ENCODE peak calls at places on chromosomes 5 and 9, in nine cellular contexts. B is heart right ventricle, Z is hepatocyte, O is upper lobe of left lung, G is OCI-LY7, Q is uterus, S is right lobe of liver, F is SK-N-SH, A is tibial artery. Y is an unnamed sample. For H3K4me1, the result is how much of the 10 kb centered on the place peaks cover.

GRCh38 chr5:34656001-34656699 is at the start of gene RAI14:
- DNase-seq in Q (peak), O (peak), Z (peak), A (peak), B (peak), F (peak), G (no peak), S (peak), Y (peak)

GRCh38 chr9:109759584-109759983 is 20.4 kb upstream of the PALM2AKAP2 start:
- DNase-seq in F (no peak), O (no peak), S (no peak), Q (no peak), Z (no peak), A (no peak), G (no peak), B (no peak), Y (no peak)

GRCh38 chr5:52746539-52746938 is 41.2 kb upstream of the ITGA1 start:
- DNase-seq in S (no peak), O (no peak), A (no peak), B (no peak), Q (no peak), F (no peak), G (no peak), Z (no peak), Y (no peak)

GRCh38 chr5:142978726-142979125 is 208.5 kb downstream of the ARHGAP26 start:
- DNase-seq in Q (no peak), S (no peak), Z (no peak), A (no peak), F (no peak), G (no peak), O (no peak), B (no peak), Y (no peak)

GRCh38 chr5:174837919-174838902 is 113.8 kb downstream of the MSX2 start:
- DNase-seq in Q (peak), F (peak), Z (peak), G (no peak), S (no peak), B (no peak), A (peak), O (no peak), Y (no peak)

GRCh38 chr5:109453251-109453650 is 43.5 kb upstream of the PJA2 start:
- DNase-seq in S (no peak), Z (no peak), O (no peak), G (no peak), B (no peak), A (no peak), Q (no peak), F (no peak), Y (no peak)

GRCh38 chr5:139967353-139967752 is 75.7 kb downstream of the NRG2 start:
- DNase-seq in G (no peak), Q (no peak), A (no peak), B (no peak), Z (no peak), F (no peak), S (no peak), O (peak), Y (no peak)

GRCh38 chr5:78377718-78378105 is 17.3 kb downstream of the SCAMP1 start:
- DNase-seq in O (no peak), S (no peak), A (no peak), F (no peak), G (no peak), Q (no peak), B (no peak), Z (no peak), Y (no peak)

GRCh38 chr5:95711501-95712346 is 19.4 kb upstream of the RHOBTB3 start:
- DNase-seq in G (no peak), Q (no peak), S (no peak), O (no peak), A (no peak), B (no peak), Z (no peak), F (no peak), Y (no peak)

GRCh38 chr5:139698461-139699146 is 50.5 kb downstream of the CXXC5 start:
- DNase-seq in G (peak), Z (peak), F (peak), B (peak), Q (peak), S (no peak), A (peak), O (no peak), Y (peak)

GRCh38 chr9:106479679-106480078 is 383.3 kb upstream of the ZNF462 start:
- DNase-seq in O (no peak), A (no peak), Z (no peak), B (no peak), S (no peak), F (no peak), G (no peak), Q (no peak), Y (no peak)

GRCh38 chr9:132020272-132020671 is 59.4 kb downstream of the MED27 start:
- DNase-seq in Z (peak), Q (no peak), A (no peak), B (no peak), O (no peak), F (no peak), G (no peak), S (no peak), Y (no peak)

GRCh38 chr5:115068239-115069086 is 101.2 kb downstream of the TRIM36 start:
- DNase-seq in B (no peak), S (no peak), A (no peak), O (peak), G (no peak), Z (no peak), F (no peak), Q (no peak), Y (peak)

GRCh38 chr5:88813805-88814584 is 69.0 kb downstream of the MEF2C start:
- DNase-seq in A (no peak), G (no peak), F (no peak), Z (no peak), Q (no peak), O (no peak), S (no peak), B (no peak), Y (no peak)
- H3K4me1 ChIP-seq in A (under half), G (under half), F (under half), Z (under half), Q (under half), O (under half), S (under half), B (under half), Y (under half)

GRCh38 chr9:35510745-35511428 is 21.0 kb downstream of the RUSC2 start:
- DNase-seq in B (peak), Q (peak), Z (peak), S (no peak), F (no peak), A (peak), O (peak), G (no peak), Y (no peak)
- H3K4me3 ChIP-seq in B (peak), Q (no peak), Z (no peak), S (no peak), F (peak), A (no peak), O (no peak), G (no peak), Y (no peak)

GRCh38 chr5:136016945-136017530 is 11.8 kb upstream of the TGFBI start:
- DNase-seq in G (no peak), B (no peak), O (no peak), Q (no peak), F (no peak), S (no peak), A (no peak), Z (no peak), Y (peak)

GRCh38 chr5:136020383-136021015 is 8.3 kb upstream of the TGFBI start:
- DNase-seq in F (peak), Q (peak), S (peak), Z (peak), B (no peak), G (no peak), A (no peak), O (peak), Y (peak)

GRCh38 chr5:136020001-136020382 is 8.8 kb upstream of the TGFBI start:
- DNase-seq in Q (no peak), S (no peak), O (no peak), A (no peak), Z (no peak), B (no peak), G (no peak), F (no peak), Y (no peak)

GRCh38 chr5:136021016-136021405 is 7.8 kb upstream of the TGFBI start:
- DNase-seq in A (no peak), B (no peak), S (no peak), F (no peak), G (no peak), O (no peak), Q (no peak), Z (no peak), Y (no peak)

GRCh38 chr5:136018814-136019777 is 9.7 kb upstream of the TGFBI start:
- DNase-seq in O (no peak), S (peak), F (peak), B (peak), Z (peak), G (no peak), A (peak), Q (peak), Y (peak)
- TF ChIP-seq CTCF in O (no peak), S (peak), F (peak), B (peak), Z (peak), G (no peak), A (peak), Q (no peak), Y (peak)

DNA sequence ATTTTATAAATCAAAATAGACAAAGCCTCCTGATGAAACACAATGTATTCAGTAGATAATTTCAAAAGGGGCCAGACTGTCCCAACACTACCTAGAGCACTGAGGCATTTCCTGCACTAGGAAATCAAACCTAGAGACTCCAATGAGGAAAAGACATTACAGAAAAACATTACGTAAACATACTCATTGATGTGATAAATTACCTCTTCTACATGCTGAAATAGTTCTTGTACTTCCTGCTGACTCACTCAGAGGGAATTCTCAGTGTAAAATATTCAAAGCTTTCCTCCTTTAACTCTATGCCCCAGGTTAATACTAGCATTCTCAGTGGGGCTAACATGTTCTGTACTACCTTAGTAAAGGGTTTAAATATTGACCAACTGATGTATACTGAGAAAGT is 178.0 kb downstream of the ESM1 start:
- DNase-seq in Q (no peak), Z (peak), B (no peak), A (no peak), F (no peak), S (no peak), O (no peak), G (no peak), Y (no peak)
- H3K4me1 ChIP-seq in Q (under half), Z (under half), B (under half), A (under half), F (under half), S (under half), O (under half), G (under half), Y (under half)

DNA sequence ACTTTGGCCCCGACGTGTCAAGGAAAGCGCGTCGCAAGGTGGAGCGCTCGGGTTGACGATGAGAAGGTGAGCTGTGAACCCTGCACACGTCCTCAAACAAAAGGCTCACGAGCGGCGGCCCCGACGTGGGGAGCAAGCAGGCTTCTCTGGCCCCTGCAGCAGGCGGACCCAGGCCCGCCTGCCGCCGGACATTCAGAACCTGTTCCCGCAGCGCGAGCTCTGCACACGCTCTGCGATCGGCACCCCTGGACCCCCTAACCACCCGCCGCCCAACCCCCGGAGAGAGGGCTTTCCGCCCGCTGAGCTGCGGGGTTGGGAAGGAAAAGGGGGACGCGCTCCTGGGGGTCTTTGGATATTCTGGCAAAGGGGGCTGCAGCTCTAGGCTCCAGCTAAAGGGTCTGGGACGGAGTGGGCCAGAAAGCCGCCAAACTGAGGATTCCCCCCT is 1.2 kb downstream of the FBN2 start:
- DNase-seq in Q (no peak), Z (peak), G (no peak), O (no peak), S (no peak), F (peak), B (no peak), A (no peak), Y (no peak)
- H3K4me3 ChIP-seq in Q (peak), Z (peak), G (no peak), O (peak), S (peak), F (peak), B (peak), A (peak), Y (no peak)

DNA sequence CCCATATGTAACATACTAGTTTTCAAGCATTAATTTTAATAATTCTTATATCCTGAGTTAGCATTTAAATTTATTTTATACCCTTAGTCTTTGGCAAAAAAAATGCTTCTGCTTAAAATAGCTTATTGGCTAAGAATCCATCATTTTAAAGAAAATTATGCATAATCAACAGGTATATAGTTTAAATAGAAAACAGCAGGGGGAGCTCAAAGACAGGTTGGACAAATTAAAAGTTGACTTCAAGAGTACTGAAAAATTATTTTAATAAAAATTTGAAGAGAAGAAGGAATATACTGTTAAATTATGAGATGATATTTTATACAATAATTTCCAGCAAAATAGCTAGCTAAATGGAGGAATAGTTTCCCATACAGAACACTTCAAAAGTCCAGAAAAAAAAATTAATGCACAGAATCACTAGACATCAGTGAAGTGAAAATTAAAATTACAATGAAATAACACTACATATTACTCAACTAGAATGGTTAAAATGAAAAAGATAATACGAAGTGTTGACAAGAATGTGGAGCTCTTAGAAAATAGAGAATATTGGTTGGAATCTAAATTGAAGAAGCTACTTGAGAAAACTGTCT is 387.1 kb downstream of the PDE4D start:
- DNase-seq in F (no peak), G (peak), B (no peak), S (no peak), Q (no peak), O (no peak), A (no peak), Z (peak), Y (no peak)
- TF ChIP-seq CTCF in F (peak), G (peak), B (peak), S (peak), Q (peak), O (no peak), A (peak), Z (peak), Y (peak)

GRCh38 chr5:134534058-134534725 is 8.7 kb downstream of the JADE2 start:
- DNase-seq in S (no peak), Z (no peak), G (no peak), F (no peak), A (no peak), Q (no peak), B (no peak), O (no peak), Y (no peak)
- H3K4me1 ChIP-seq in S (under half), Z (under half), G (under half), F (under half), A (half or more), Q (under half), B (under half), O (under half), Y (under half)

GRCh38 chr9:36276254-36276653 is 18.0 kb upstream of the GNE start:
- DNase-seq in G (no peak), F (no peak), B (no peak), O (no peak), Z (no peak), A (no peak), Q (no peak), S (no peak), Y (no peak)
- H3K4me3 ChIP-seq in G (no peak), F (no peak), B (peak), O (no peak), Z (no peak), A (no peak), Q (no peak), S (peak), Y (no peak)

DNA sequence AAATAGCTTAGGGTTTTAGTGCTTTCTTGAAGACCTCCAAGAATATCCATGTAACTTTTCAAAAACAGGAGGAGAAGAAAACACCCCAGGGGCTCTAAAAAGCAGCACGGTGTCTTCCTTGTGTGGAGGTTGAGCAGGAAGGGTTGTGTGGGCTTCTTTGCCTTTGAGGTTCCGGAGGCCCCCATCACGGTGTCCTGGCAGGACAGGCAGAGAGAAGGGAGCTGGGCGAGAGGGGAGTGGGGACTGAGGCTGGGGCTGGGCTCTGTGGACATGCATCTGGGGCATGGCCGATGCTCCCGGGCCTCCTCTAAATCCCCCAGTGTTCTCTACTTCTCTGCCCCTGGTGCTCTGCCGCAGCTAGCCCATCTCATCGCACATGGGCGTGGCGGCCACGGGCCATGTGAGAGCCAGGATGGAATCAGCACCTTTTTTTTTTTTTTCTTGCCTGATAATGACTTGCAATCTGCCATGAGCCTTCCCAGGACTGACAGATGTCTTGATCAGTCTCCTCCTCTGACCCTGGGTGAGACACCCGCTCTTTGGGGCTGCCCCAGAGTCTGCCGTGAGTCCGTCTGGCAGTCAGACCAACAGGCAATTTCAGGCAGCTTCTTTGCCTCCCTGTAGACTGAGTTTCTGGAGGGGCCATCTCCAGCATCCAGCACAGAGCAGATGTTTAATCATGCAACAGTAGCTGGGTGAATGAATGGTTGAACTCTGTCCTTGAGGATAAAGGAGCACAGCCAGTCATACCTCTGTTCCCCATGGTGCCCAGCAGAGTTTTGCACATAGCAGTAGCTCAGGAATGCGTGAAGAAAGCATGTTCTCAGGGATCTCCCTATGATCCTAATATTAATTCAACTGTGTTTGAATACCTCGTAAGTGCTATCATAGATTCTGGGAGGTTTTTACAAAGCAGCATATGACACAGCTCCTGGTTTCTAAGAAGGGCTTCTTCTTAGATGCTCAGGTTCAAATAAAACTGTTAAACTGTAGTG is 12.1 kb downstream of the CXCL14 start:
- DNase-seq in Z (no peak), O (no peak), Q (no peak), F (no peak), G (no peak), S (no peak), B (no peak), A (no peak), Y (no peak)
- TF ChIP-seq CTCF in Z (no peak), O (no peak), Q (no peak), F (no peak), G (peak), S (no peak), B (no peak), A (no peak), Y (no peak)

Y was measured in BE2C.